ENCODE peak calls at places on chromosomes 12 and 14, in seven cellular contexts. One of them, this sample, is unnamed.

GRCh38 chr14:89248430-89249295 is 168.4 kb downstream of the FOXN3 start:
- DNase-seq in upper lobe of right lung: no peak
- DNase-seq in CD4-positive, CD25-positive, alpha-beta regulatory T cell: no peak
- DNase-seq in gastrocnemius medialis: no peak
- DNase-seq in psoas muscle: no peak
- DNase-seq in breast epithelium: no peak
- DNase-seq in fibroblast of the aortic adventitia: no peak
- DNase-seq in this sample: no peak

GRCh38 chr12:122855985-122856831 is 21.0 kb downstream of the HIP1R start:
- DNase-seq in upper lobe of right lung: no peak
- DNase-seq in CD4-positive, CD25-positive, alpha-beta regulatory T cell: no peak
- DNase-seq in gastrocnemius medialis: no peak
- DNase-seq in psoas muscle: peak; percentile 48
- DNase-seq in breast epithelium: no peak
- DNase-seq in fibroblast of the aortic adventitia: no peak
- DNase-seq in this sample: no peak

GRCh38 chr14:96277890-96278289 is 21.9 kb downstream of the BDKRB1 start:
- DNase-seq in upper lobe of right lung: no peak
- DNase-seq in CD4-positive, CD25-positive, alpha-beta regulatory T cell: no peak
- DNase-seq in gastrocnemius medialis: no peak
- DNase-seq in psoas muscle: no peak
- DNase-seq in breast epithelium: no peak
- DNase-seq in fibroblast of the aortic adventitia: no peak
- DNase-seq in this sample: no peak

GRCh38 chr12:3294481-3294911 is 196.5 kb upstream of the PRMT8 start:
- DNase-seq in upper lobe of right lung: no peak
- DNase-seq in CD4-positive, CD25-positive, alpha-beta regulatory T cell: no peak
- DNase-seq in gastrocnemius medialis: no peak
- DNase-seq in psoas muscle: peak; percentile 54
- DNase-seq in breast epithelium: no peak
- DNase-seq in fibroblast of the aortic adventitia: no peak
- DNase-seq in this sample: no peak

GRCh38 chr14:101315802-101316296 is 245.4 kb upstream of the DIO3 start:
- DNase-seq in upper lobe of right lung: no peak
- DNase-seq in CD4-positive, CD25-positive, alpha-beta regulatory T cell: no peak
- DNase-seq in gastrocnemius medialis: no peak
- DNase-seq in psoas muscle: no peak
- DNase-seq in breast epithelium: no peak
- DNase-seq in fibroblast of the aortic adventitia: no peak
- DNase-seq in this sample: no peak

GRCh38 chr12:6697584-6698351 is 2.8 kb downstream of the PIANP start:
- DNase-seq in upper lobe of right lung: no peak
- DNase-seq in CD4-positive, CD25-positive, alpha-beta regulatory T cell: peak; percentile 38
- DNase-seq in gastrocnemius medialis: no peak
- DNase-seq in psoas muscle: no peak
- DNase-seq in breast epithelium: no peak
- DNase-seq in fibroblast of the aortic adventitia: peak; percentile 62
- DNase-seq in this sample: no peak

GRCh38 chr14:85280074-85280473 is 249.9 kb upstream of the FLRT2 start:
- DNase-seq in upper lobe of right lung: no peak
- DNase-seq in CD4-positive, CD25-positive, alpha-beta regulatory T cell: no peak
- DNase-seq in gastrocnemius medialis: no peak
- DNase-seq in psoas muscle: no peak
- DNase-seq in breast epithelium: no peak
- DNase-seq in fibroblast of the aortic adventitia: no peak
- DNase-seq in this sample: no peak

GRCh38 chr12:116122639-116123038 is 154.9 kb downstream of the MED13L start:
- DNase-seq in upper lobe of right lung: no peak
- DNase-seq in CD4-positive, CD25-positive, alpha-beta regulatory T cell: no peak
- DNase-seq in gastrocnemius medialis: no peak
- DNase-seq in psoas muscle: no peak
- DNase-seq in breast epithelium: no peak
- DNase-seq in fibroblast of the aortic adventitia: no peak
- DNase-seq in this sample: no peak

GRCh38 chr12:10243803-10244520 is 31.3 kb downstream of the GABARAPL1 start:
- DNase-seq in upper lobe of right lung: no peak
- DNase-seq in CD4-positive, CD25-positive, alpha-beta regulatory T cell: peak; percentile 19
- DNase-seq in gastrocnemius medialis: no peak
- DNase-seq in psoas muscle: no peak
- DNase-seq in breast epithelium: no peak
- DNase-seq in fibroblast of the aortic adventitia: no peak
- DNase-seq in this sample: no peak

GRCh38 chr12:10242539-10242938 is 29.9 kb downstream of the GABARAPL1 start:
- DNase-seq in upper lobe of right lung: no peak
- DNase-seq in CD4-positive, CD25-positive, alpha-beta regulatory T cell: no peak
- DNase-seq in gastrocnemius medialis: no peak
- DNase-seq in psoas muscle: no peak
- DNase-seq in breast epithelium: no peak
- DNase-seq in fibroblast of the aortic adventitia: no peak
- DNase-seq in this sample: no peak

GRCh38 chr12:10236720-10237119 is 24.0 kb downstream of the GABARAPL1 start:
- DNase-seq in upper lobe of right lung: no peak
- DNase-seq in CD4-positive, CD25-positive, alpha-beta regulatory T cell: no peak
- DNase-seq in gastrocnemius medialis: no peak
- DNase-seq in psoas muscle: no peak
- DNase-seq in breast epithelium: no peak
- DNase-seq in fibroblast of the aortic adventitia: no peak
- DNase-seq in this sample: no peak

GRCh38 chr12:10241276-10241675 is 28.6 kb downstream of the GABARAPL1 start:
- DNase-seq in upper lobe of right lung: no peak
- DNase-seq in CD4-positive, CD25-positive, alpha-beta regulatory T cell: no peak
- DNase-seq in gastrocnemius medialis: no peak
- DNase-seq in psoas muscle: no peak
- DNase-seq in breast epithelium: no peak
- DNase-seq in fibroblast of the aortic adventitia: no peak
- DNase-seq in this sample: no peak

DNA sequence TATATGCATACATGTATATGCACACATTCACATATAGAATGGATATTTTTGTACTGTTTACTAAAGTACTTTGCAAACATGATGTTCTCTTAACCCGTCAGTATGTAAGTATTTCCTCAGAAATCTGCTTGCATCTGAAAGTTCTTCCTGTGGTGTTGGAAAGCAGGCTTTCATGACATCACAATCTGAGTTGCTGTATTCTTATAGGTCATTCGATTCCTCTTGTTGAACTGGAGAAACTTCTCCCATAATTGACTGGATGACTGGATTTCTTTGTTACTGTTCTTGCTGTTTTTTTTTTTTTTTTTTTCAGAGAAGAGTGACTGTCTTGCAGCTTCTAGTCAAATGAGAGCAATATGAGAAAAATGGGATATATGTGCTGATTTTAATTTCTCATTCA is 29.1 kb downstream of the GABARAPL1 start:
- DNase-seq in upper lobe of right lung: no peak
- DNase-seq in CD4-positive, CD25-positive, alpha-beta regulatory T cell: no peak
- DNase-seq in gastrocnemius medialis: no peak
- DNase-seq in psoas muscle: no peak
- DNase-seq in breast epithelium: no peak
- DNase-seq in fibroblast of the aortic adventitia: no peak
- DNase-seq in this sample: no peak
- H3K4me3 ChIP-seq in upper lobe of right lung: no peak overlapping the region
- H3K4me3 ChIP-seq in CD4-positive, CD25-positive, alpha-beta regulatory T cell: no peak overlapping the region
- H3K4me3 ChIP-seq in gastrocnemius medialis: no peak overlapping the region
- H3K4me3 ChIP-seq in psoas muscle: no peak overlapping the region
- H3K4me3 ChIP-seq in breast epithelium: no peak overlapping the region
- H3K4me3 ChIP-seq in fibroblast of the aortic adventitia: no peak overlapping the region
- H3K4me3 ChIP-seq in this sample: no peak overlapping the region

GRCh38 chr12:52612431-52613290 is 5.7 kb downstream of the KRT73 start:
- DNase-seq in upper lobe of right lung: no peak
- DNase-seq in CD4-positive, CD25-positive, alpha-beta regulatory T cell: no peak
- DNase-seq in gastrocnemius medialis: no peak
- DNase-seq in psoas muscle: no peak
- DNase-seq in breast epithelium: no peak
- DNase-seq in fibroblast of the aortic adventitia: no peak
- DNase-seq in this sample: no peak
- H3K4me3 ChIP-seq in upper lobe of right lung: no peak overlapping the region
- H3K4me3 ChIP-seq in CD4-positive, CD25-positive, alpha-beta regulatory T cell: no peak overlapping the region
- H3K4me3 ChIP-seq in gastrocnemius medialis: no peak overlapping the region
- H3K4me3 ChIP-seq in psoas muscle: no peak overlapping the region
- H3K4me3 ChIP-seq in breast epithelium: no peak overlapping the region
- H3K4me3 ChIP-seq in fibroblast of the aortic adventitia: no peak overlapping the region
- H3K4me3 ChIP-seq in this sample: no peak overlapping the region

GRCh38 chr14:91946313-91947195 is 940 bp downstream of the FBLN5 start:
- DNase-seq in upper lobe of right lung: no peak
- DNase-seq in CD4-positive, CD25-positive, alpha-beta regulatory T cell: no peak
- DNase-seq in gastrocnemius medialis: no peak
- DNase-seq in psoas muscle: no peak
- DNase-seq in breast epithelium: no peak
- DNase-seq in fibroblast of the aortic adventitia: peak; percentile 56
- DNase-seq in this sample: no peak
- H3K4me3 ChIP-seq in upper lobe of right lung: peak overlapping the region; percentile 69
- H3K4me3 ChIP-seq in CD4-positive, CD25-positive, alpha-beta regulatory T cell: no peak overlapping the region
- H3K4me3 ChIP-seq in gastrocnemius medialis: peak overlapping the region; percentile 55
- H3K4me3 ChIP-seq in psoas muscle: peak overlapping the region; percentile 66
- H3K4me3 ChIP-seq in breast epithelium: peak overlapping the region; percentile 74
- H3K4me3 ChIP-seq in fibroblast of the aortic adventitia: peak overlapping the region; percentile 84
- H3K4me3 ChIP-seq in this sample: peak overlapping the region; percentile 77

DNA sequence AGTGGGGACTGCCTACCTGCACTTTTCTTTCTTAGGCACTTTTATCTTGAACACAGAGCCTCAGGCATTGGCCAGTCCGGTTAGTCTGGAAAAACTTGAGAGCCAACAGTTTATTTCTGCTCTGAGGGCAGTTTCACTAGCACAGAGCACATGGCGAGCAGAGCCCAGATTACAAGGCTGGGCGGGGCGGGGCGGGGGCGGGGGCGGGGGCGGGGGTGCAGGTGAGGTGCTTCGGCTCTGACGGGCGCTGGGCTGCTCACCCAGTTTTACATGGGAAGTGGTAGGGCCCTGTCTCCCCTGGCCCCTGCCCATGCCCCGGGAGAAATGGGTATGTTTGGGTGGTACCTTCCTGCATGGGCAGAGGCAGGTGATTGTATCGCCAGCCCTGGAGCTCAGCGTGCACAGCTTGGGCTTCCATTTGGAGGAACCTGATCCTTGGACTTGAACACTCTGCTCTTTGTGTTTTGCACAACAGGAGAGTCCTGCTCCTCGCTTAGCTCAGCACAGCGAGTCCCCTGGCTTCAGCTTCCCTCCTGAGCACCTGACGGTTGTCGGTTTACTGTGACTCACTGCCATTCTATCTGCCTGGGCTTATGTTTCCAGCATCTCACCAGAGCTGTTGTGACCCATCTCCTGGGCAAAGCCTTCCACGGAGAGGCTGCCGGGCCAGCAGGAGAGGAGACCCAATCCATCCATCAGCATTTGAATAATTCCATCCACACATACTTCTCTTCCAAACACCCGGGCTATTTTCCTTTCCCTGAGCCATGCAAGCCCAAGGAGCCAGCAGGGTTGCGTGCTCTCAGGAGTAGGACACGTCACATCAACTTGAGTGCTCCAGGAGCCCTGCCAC is 108.5 kb downstream of the ARF6 start:
- DNase-seq in upper lobe of right lung: peak; percentile 75
- DNase-seq in CD4-positive, CD25-positive, alpha-beta regulatory T cell: peak; percentile 86
- DNase-seq in gastrocnemius medialis: peak; percentile 94
- DNase-seq in psoas muscle: peak; percentile 86
- DNase-seq in breast epithelium: peak; percentile 87
- DNase-seq in fibroblast of the aortic adventitia: peak; percentile 90
- DNase-seq in this sample: peak; percentile 57
- H3K4me3 ChIP-seq in upper lobe of right lung: peak overlapping the region; percentile 24
- H3K4me3 ChIP-seq in CD4-positive, CD25-positive, alpha-beta regulatory T cell: peak overlapping the region; percentile 82
- H3K4me3 ChIP-seq in gastrocnemius medialis: peak overlapping the region; percentile 34
- H3K4me3 ChIP-seq in psoas muscle: peak overlapping the region; percentile 51
- H3K4me3 ChIP-seq in breast epithelium: peak overlapping the region; percentile 52
- H3K4me3 ChIP-seq in fibroblast of the aortic adventitia: peak overlapping the region; percentile 33
- H3K4me3 ChIP-seq in this sample: no peak overlapping the region

DNA sequence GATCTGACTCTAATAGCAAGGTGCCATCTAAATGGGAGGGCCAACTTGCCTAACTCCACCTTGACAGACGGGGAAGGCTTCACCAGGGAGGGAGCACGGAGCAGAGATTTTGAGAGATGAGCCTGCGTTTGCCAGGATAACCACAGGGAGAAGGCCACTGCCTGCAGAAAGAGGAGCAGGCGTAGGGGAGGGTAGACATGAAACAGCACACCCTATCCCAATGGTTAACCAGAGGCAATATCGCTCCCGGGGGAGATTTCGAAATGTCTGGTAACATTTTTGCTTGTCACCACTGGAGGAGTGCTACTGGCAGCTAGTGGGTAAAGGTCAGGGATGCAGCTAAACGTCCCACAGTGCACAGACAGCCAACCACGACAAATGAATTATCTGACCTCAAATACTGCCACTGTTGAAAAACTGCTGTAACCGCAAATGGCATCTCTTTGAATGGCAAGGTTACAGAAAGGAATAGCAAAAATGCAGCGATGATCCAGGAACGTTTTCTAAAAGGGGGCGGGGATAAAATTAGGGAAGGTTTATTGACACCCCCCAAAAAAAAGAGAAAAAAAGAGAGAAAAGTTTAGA is 126.0 kb upstream of the ATF7IP start:
- DNase-seq in upper lobe of right lung: no peak
- DNase-seq in CD4-positive, CD25-positive, alpha-beta regulatory T cell: peak; percentile 49
- DNase-seq in gastrocnemius medialis: no peak
- DNase-seq in psoas muscle: no peak
- DNase-seq in breast epithelium: peak; percentile 36
- DNase-seq in fibroblast of the aortic adventitia: peak; percentile 33
- DNase-seq in this sample: peak; percentile 32
- H3K4me3 ChIP-seq in upper lobe of right lung: peak overlapping the region; percentile 22
- H3K4me3 ChIP-seq in CD4-positive, CD25-positive, alpha-beta regulatory T cell: peak overlapping the region; percentile 77
- H3K4me3 ChIP-seq in gastrocnemius medialis: no peak overlapping the region
- H3K4me3 ChIP-seq in psoas muscle: peak overlapping the region; percentile 41
- H3K4me3 ChIP-seq in breast epithelium: peak overlapping the region; percentile 30
- H3K4me3 ChIP-seq in fibroblast of the aortic adventitia: no peak overlapping the region
- H3K4me3 ChIP-seq in this sample: peak overlapping the region; percentile 5

GRCh38 chr12:16246264-16246663 is 31.2 kb downstream of the SLC15A5 start:
- DNase-seq in upper lobe of right lung: no peak
- DNase-seq in CD4-positive, CD25-positive, alpha-beta regulatory T cell: no peak
- DNase-seq in gastrocnemius medialis: no peak
- DNase-seq in psoas muscle: no peak
- DNase-seq in breast epithelium: no peak
- DNase-seq in fibroblast of the aortic adventitia: no peak
- DNase-seq in this sample: no peak
- H3K4me3 ChIP-seq in upper lobe of right lung: no peak overlapping the region
- H3K4me3 ChIP-seq in CD4-positive, CD25-positive, alpha-beta regulatory T cell: no peak overlapping the region
- H3K4me3 ChIP-seq in gastrocnemius medialis: no peak overlapping the region
- H3K4me3 ChIP-seq in psoas muscle: no peak overlapping the region
- H3K4me3 ChIP-seq in breast epithelium: no peak overlapping the region
- H3K4me3 ChIP-seq in fibroblast of the aortic adventitia: no peak overlapping the region
- H3K4me3 ChIP-seq in this sample: no peak overlapping the region

DNA sequence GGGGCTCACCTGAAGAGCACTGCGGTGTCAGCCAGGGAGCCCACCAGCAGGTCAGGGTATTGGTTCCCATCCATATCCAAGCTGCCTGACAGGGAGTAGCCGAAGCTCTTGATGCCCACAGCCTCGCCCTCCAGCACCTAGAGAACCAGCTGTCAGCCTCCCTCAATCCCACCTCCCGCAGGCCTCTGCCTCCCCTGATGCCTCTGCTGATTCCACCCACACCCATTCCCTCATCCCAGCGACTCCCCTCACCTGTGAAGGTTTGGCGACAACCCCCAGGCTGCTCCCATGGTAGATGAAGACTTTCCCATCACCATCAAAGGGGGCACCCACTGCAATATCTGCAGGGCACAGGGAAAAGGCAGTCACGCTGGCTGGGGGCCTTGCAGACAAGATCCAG is 10.0 kb downstream of the ITGA7 start:
- DNase-seq in upper lobe of right lung: peak; percentile 40
- DNase-seq in CD4-positive, CD25-positive, alpha-beta regulatory T cell: no peak
- DNase-seq in gastrocnemius medialis: no peak
- DNase-seq in psoas muscle: peak; percentile 31
- DNase-seq in breast epithelium: no peak
- DNase-seq in fibroblast of the aortic adventitia: no peak
- DNase-seq in this sample: no peak
- H3K4me3 ChIP-seq in upper lobe of right lung: no peak overlapping the region
- H3K4me3 ChIP-seq in CD4-positive, CD25-positive, alpha-beta regulatory T cell: no peak overlapping the region
- H3K4me3 ChIP-seq in gastrocnemius medialis: no peak overlapping the region
- H3K4me3 ChIP-seq in psoas muscle: no peak overlapping the region
- H3K4me3 ChIP-seq in breast epithelium: no peak overlapping the region
- H3K4me3 ChIP-seq in fibroblast of the aortic adventitia: no peak overlapping the region
- H3K4me3 ChIP-seq in this sample: no peak overlapping the region